ENCODE peak calls at places on chromosomes 4 and X, in seven cellular contexts. One of them, this sample, is unnamed.
A peak's percentile ranks its signal among the peaks of the same experiment; 100 is the strongest.

GRCh38 chrX:37926700-37927099 is 79.3 kb upstream of the DYNLT3 start:
- DNase-seq in stimulated activated CD4-positive, alpha-beta T cell treated with anti-CD3 and anti-CD28 coated beads, Interleukin-15, amount 100 ng/mL, for 1 hour: no peak
- DNase-seq in NCI-H1105 treated with DMSO at 0.1 percent for 48 hours: peak; percentile 25
- DNase-seq in OCI-LY7: peak; percentile 40
- DNase-seq in NCI-H1417 treated with DMSO at 0.1 percent for 48 hours: no peak
- DNase-seq in SHP77 treated with DMSO at 0.1 percent for 48 hours: no peak
- DNase-seq in neural crest cell: no peak
- DNase-seq in this sample: peak; percentile 13

GRCh38 chr4:143482753-143483362 is 30.6 kb upstream of the SMARCA5 start:
- DNase-seq in stimulated activated CD4-positive, alpha-beta T cell treated with anti-CD3 and anti-CD28 coated beads, Interleukin-15, amount 100 ng/mL, for 1 hour: no peak
- DNase-seq in NCI-H1105 treated with DMSO at 0.1 percent for 48 hours: peak; percentile 18
- DNase-seq in OCI-LY7: peak; percentile 77
- DNase-seq in NCI-H1417 treated with DMSO at 0.1 percent for 48 hours: peak; percentile 29
- DNase-seq in SHP77 treated with DMSO at 0.1 percent for 48 hours: no peak
- DNase-seq in neural crest cell: peak; percentile 10
- DNase-seq in this sample: no peak

GRCh38 chr4:184932343-184932742 is 85.9 kb upstream of the HELT start:
- DNase-seq in stimulated activated CD4-positive, alpha-beta T cell treated with anti-CD3 and anti-CD28 coated beads, Interleukin-15, amount 100 ng/mL, for 1 hour: no peak
- DNase-seq in NCI-H1105 treated with DMSO at 0.1 percent for 48 hours: no peak
- DNase-seq in OCI-LY7: no peak
- DNase-seq in NCI-H1417 treated with DMSO at 0.1 percent for 48 hours: no peak
- DNase-seq in SHP77 treated with DMSO at 0.1 percent for 48 hours: no peak
- DNase-seq in neural crest cell: no peak
- DNase-seq in this sample: no peak

GRCh38 chr4:26238782-26239647 is 81.8 kb upstream of the RBPJ start:
- DNase-seq in stimulated activated CD4-positive, alpha-beta T cell treated with anti-CD3 and anti-CD28 coated beads, Interleukin-15, amount 100 ng/mL, for 1 hour: no peak
- DNase-seq in NCI-H1105 treated with DMSO at 0.1 percent for 48 hours: peak; percentile 86
- DNase-seq in OCI-LY7: no peak
- DNase-seq in NCI-H1417 treated with DMSO at 0.1 percent for 48 hours: peak; percentile 76
- DNase-seq in SHP77 treated with DMSO at 0.1 percent for 48 hours: peak; percentile 79
- DNase-seq in neural crest cell: peak; percentile 8
- DNase-seq in this sample: no peak

GRCh38 chr4:139977838-139978604 is 176.0 kb downstream of the MAML3 start:
- DNase-seq in stimulated activated CD4-positive, alpha-beta T cell treated with anti-CD3 and anti-CD28 coated beads, Interleukin-15, amount 100 ng/mL, for 1 hour: no peak
- DNase-seq in NCI-H1105 treated with DMSO at 0.1 percent for 48 hours: no peak
- DNase-seq in OCI-LY7: no peak
- DNase-seq in NCI-H1417 treated with DMSO at 0.1 percent for 48 hours: no peak
- DNase-seq in SHP77 treated with DMSO at 0.1 percent for 48 hours: no peak
- DNase-seq in neural crest cell: no peak
- DNase-seq in this sample: no peak

GRCh38 chrX:153438522-153438921 is 7.3 kb downstream of the TREX2 start:
- DNase-seq in stimulated activated CD4-positive, alpha-beta T cell treated with anti-CD3 and anti-CD28 coated beads, Interleukin-15, amount 100 ng/mL, for 1 hour: no peak
- DNase-seq in NCI-H1105 treated with DMSO at 0.1 percent for 48 hours: peak; percentile 1
- DNase-seq in OCI-LY7: peak; percentile 48
- DNase-seq in NCI-H1417 treated with DMSO at 0.1 percent for 48 hours: no peak
- DNase-seq in SHP77 treated with DMSO at 0.1 percent for 48 hours: no peak
- DNase-seq in neural crest cell: no peak
- DNase-seq in this sample: peak; percentile 41

GRCh38 chr4:89588366-89588765 is 248.6 kb downstream of the SNCA start:
- DNase-seq in stimulated activated CD4-positive, alpha-beta T cell treated with anti-CD3 and anti-CD28 coated beads, Interleukin-15, amount 100 ng/mL, for 1 hour: no peak
- DNase-seq in NCI-H1105 treated with DMSO at 0.1 percent for 48 hours: no peak
- DNase-seq in OCI-LY7: no peak
- DNase-seq in NCI-H1417 treated with DMSO at 0.1 percent for 48 hours: no peak
- DNase-seq in SHP77 treated with DMSO at 0.1 percent for 48 hours: no peak
- DNase-seq in neural crest cell: no peak
- DNase-seq in this sample: no peak

GRCh38 chr4:69760455-69760854 is at the start of gene SULT1B1:
- DNase-seq in stimulated activated CD4-positive, alpha-beta T cell treated with anti-CD3 and anti-CD28 coated beads, Interleukin-15, amount 100 ng/mL, for 1 hour: no peak
- DNase-seq in NCI-H1105 treated with DMSO at 0.1 percent for 48 hours: no peak
- DNase-seq in OCI-LY7: no peak
- DNase-seq in NCI-H1417 treated with DMSO at 0.1 percent for 48 hours: no peak
- DNase-seq in SHP77 treated with DMSO at 0.1 percent for 48 hours: no peak
- DNase-seq in neural crest cell: no peak
- DNase-seq in this sample: no peak

GRCh38 chrX:10979956-10980355 is 131.2 kb upstream of the HCCS start:
- DNase-seq in stimulated activated CD4-positive, alpha-beta T cell treated with anti-CD3 and anti-CD28 coated beads, Interleukin-15, amount 100 ng/mL, for 1 hour: no peak
- DNase-seq in NCI-H1105 treated with DMSO at 0.1 percent for 48 hours: no peak
- DNase-seq in OCI-LY7: no peak
- DNase-seq in NCI-H1417 treated with DMSO at 0.1 percent for 48 hours: no peak
- DNase-seq in SHP77 treated with DMSO at 0.1 percent for 48 hours: no peak
- DNase-seq in neural crest cell: no peak
- DNase-seq in this sample: no peak

GRCh38 chrX:16239211-16239610 is 71.9 kb downstream of the MAGEB17 start:
- DNase-seq in stimulated activated CD4-positive, alpha-beta T cell treated with anti-CD3 and anti-CD28 coated beads, Interleukin-15, amount 100 ng/mL, for 1 hour: no peak
- DNase-seq in NCI-H1105 treated with DMSO at 0.1 percent for 48 hours: no peak
- DNase-seq in OCI-LY7: no peak
- DNase-seq in NCI-H1417 treated with DMSO at 0.1 percent for 48 hours: no peak
- DNase-seq in SHP77 treated with DMSO at 0.1 percent for 48 hours: no peak
- DNase-seq in neural crest cell: no peak
- DNase-seq in this sample: no peak

GRCh38 chrX:9530848-9531274 is 66.0 kb downstream of the TBL1X start:
- DNase-seq in stimulated activated CD4-positive, alpha-beta T cell treated with anti-CD3 and anti-CD28 coated beads, Interleukin-15, amount 100 ng/mL, for 1 hour: peak; percentile 6
- DNase-seq in NCI-H1105 treated with DMSO at 0.1 percent for 48 hours: peak; percentile 86
- DNase-seq in OCI-LY7: peak; percentile 73
- DNase-seq in NCI-H1417 treated with DMSO at 0.1 percent for 48 hours: peak; percentile 20
- DNase-seq in SHP77 treated with DMSO at 0.1 percent for 48 hours: peak; percentile 36
- DNase-seq in neural crest cell: peak; percentile 29
- DNase-seq in this sample: peak; percentile 71

GRCh38 chr4:1008840-1009646 is 2.4 kb upstream of the FGFRL1 start:
- DNase-seq in stimulated activated CD4-positive, alpha-beta T cell treated with anti-CD3 and anti-CD28 coated beads, Interleukin-15, amount 100 ng/mL, for 1 hour: no peak
- DNase-seq in NCI-H1105 treated with DMSO at 0.1 percent for 48 hours: no peak
- DNase-seq in OCI-LY7: peak; percentile 28
- DNase-seq in NCI-H1417 treated with DMSO at 0.1 percent for 48 hours: no peak
- DNase-seq in SHP77 treated with DMSO at 0.1 percent for 48 hours: no peak
- DNase-seq in neural crest cell: no peak
- DNase-seq in this sample: peak; percentile 47

GRCh38 chr4:92104506-92104905 is 199.3 kb upstream of the GRID2 start:
- DNase-seq in stimulated activated CD4-positive, alpha-beta T cell treated with anti-CD3 and anti-CD28 coated beads, Interleukin-15, amount 100 ng/mL, for 1 hour: no peak
- DNase-seq in NCI-H1105 treated with DMSO at 0.1 percent for 48 hours: no peak
- DNase-seq in OCI-LY7: no peak
- DNase-seq in NCI-H1417 treated with DMSO at 0.1 percent for 48 hours: no peak
- DNase-seq in SHP77 treated with DMSO at 0.1 percent for 48 hours: no peak
- DNase-seq in neural crest cell: no peak
- DNase-seq in this sample: no peak

GRCh38 chrX:24347871-24348270 is 12.6 kb upstream of the SUPT20HL1 start:
- DNase-seq in stimulated activated CD4-positive, alpha-beta T cell treated with anti-CD3 and anti-CD28 coated beads, Interleukin-15, amount 100 ng/mL, for 1 hour: no peak
- DNase-seq in NCI-H1105 treated with DMSO at 0.1 percent for 48 hours: no peak
- DNase-seq in OCI-LY7: no peak
- DNase-seq in NCI-H1417 treated with DMSO at 0.1 percent for 48 hours: no peak
- DNase-seq in SHP77 treated with DMSO at 0.1 percent for 48 hours: no peak
- DNase-seq in neural crest cell: no peak
- DNase-seq in this sample: no peak

GRCh38 chr4:146158036-146158745 is 17.3 kb upstream of the LSM6 start:
- DNase-seq in stimulated activated CD4-positive, alpha-beta T cell treated with anti-CD3 and anti-CD28 coated beads, Interleukin-15, amount 100 ng/mL, for 1 hour: no peak
- DNase-seq in NCI-H1105 treated with DMSO at 0.1 percent for 48 hours: no peak
- DNase-seq in OCI-LY7: no peak
- DNase-seq in NCI-H1417 treated with DMSO at 0.1 percent for 48 hours: no peak
- DNase-seq in SHP77 treated with DMSO at 0.1 percent for 48 hours: no peak
- DNase-seq in neural crest cell: no peak
- DNase-seq in this sample: no peak